ENCODE peak calls at places on chromosomes 7 and 10, in nine cellular contexts. G is A549, B is ovary, I is substantia nigra, F is GM23338, J is caudate nucleus, Y is RWPE1, T is heart left ventricle, K is WERI-Rb-1. D is an unnamed sample.

GRCh38 chr7:45384499-45384898 is 189.7 kb upstream of the ADCY1 start:
- DNase-seq in G (peak; percentile 60), B (no peak), I (no peak), F (no peak), J (no peak), Y (no peak), T (no peak), K (no peak), D (no peak)

GRCh38 chr7:82481499-82482097 is 38.0 kb upstream of the CACNA2D1 start:
- DNase-seq in G (peak; percentile 31), B (no peak), I (no peak), F (peak; percentile 58), J (no peak), Y (peak; percentile 23), T (no peak), K (no peak), D (no peak)

GRCh38 chr10:119595715-119596515 is 849 bp downstream of the TIAL1 start:
- DNase-seq in G (peak; percentile 25), B (peak; percentile 66), I (peak; percentile 39), F (peak; percentile 43), J (peak; percentile 51), Y (peak; percentile 60), T (peak; percentile 75), K (peak; percentile 46), D (no peak)

GRCh38 chr10:30833625-30833970 is 198.1 kb downstream of the ZNF438 start:
- DNase-seq in G (no peak), B (no peak), I (no peak), F (peak; percentile 36), J (no peak), Y (no peak), T (no peak), K (no peak), D (no peak)

GRCh38 chr10:8230887-8231286 is 176.4 kb downstream of the GATA3 start:
- DNase-seq in G (no peak), B (no peak), I (no peak), F (no peak), J (no peak), Y (no peak), T (no peak), K (no peak), D (no peak)

GRCh38 chr7:138980575-138981285 is 459 bp downstream of the KIAA1549 start:
- DNase-seq in G (no peak), B (no peak), I (no peak), F (peak; percentile 66), J (no peak), Y (peak; percentile 6), T (peak; percentile 63), K (peak; percentile 19), D (no peak)

GRCh38 chr7:78379148-78379547 is 580.6 kb downstream of the PHTF2 start:
- DNase-seq in G (no peak), B (no peak), I (no peak), F (no peak), J (no peak), Y (no peak), T (no peak), K (no peak), D (no peak)

GRCh38 chr10:109328001-109328400 is 595.3 kb downstream of the XPNPEP1 start:
- DNase-seq in G (no peak), B (no peak), I (no peak), F (peak; percentile 8), J (no peak), Y (no peak), T (no peak), K (no peak), D (no peak)

GRCh38 chr10:116697816-116698215 is 44.5 kb downstream of the HSPA12A start:
- DNase-seq in G (no peak), B (no peak), I (no peak), F (no peak), J (no peak), Y (no peak), T (no peak), K (no peak), D (no peak)

GRCh38 chr10:127890935-127891334 is 1.8 kb downstream of the CLRN3 start:
- DNase-seq in G (no peak), B (no peak), I (no peak), F (no peak), J (no peak), Y (no peak), T (no peak), K (no peak), D (no peak)

GRCh38 chr10:90787376-90787775 is 70.5 kb downstream of the HTR7 start:
- DNase-seq in G (no peak), B (no peak), I (no peak), F (no peak), J (no peak), Y (no peak), T (no peak), K (no peak), D (no peak)

GRCh38 chr10:132446661-132447445 is 49.9 kb downstream of the PWWP2B start:
- DNase-seq in G (peak; percentile 87), B (peak; percentile 58), I (no peak), F (no peak), J (no peak), Y (peak; percentile 64), T (peak; percentile 75), K (peak; percentile 88), D (no peak)

GRCh38 chr10:86344714-86345161 is 21.9 kb downstream of the GRID1 start:
- DNase-seq in G (no peak), B (no peak), I (no peak), F (no peak), J (no peak), Y (no peak), T (peak; percentile 25), K (no peak), D (no peak)

GRCh38 chr10:91551856-91552255 is 81.0 kb downstream of the PPP1R3C start:
- DNase-seq in G (peak; percentile 76), B (peak; percentile 62), I (peak; percentile 20), F (peak; percentile 92), J (no peak), Y (no peak), T (no peak), K (peak; percentile 66), D (no peak)

GRCh38 chr7:21943436-21943835 is 2.3 kb downstream of the CDCA7L start:
- DNase-seq in G (no peak), B (no peak), I (no peak), F (no peak), J (no peak), Y (no peak), T (no peak), K (no peak), D (no peak)

GRCh38 chr7:42445691-42446090 is 208.7 kb upstream of the GLI3 start:
- DNase-seq in G (no peak), B (no peak), I (no peak), F (no peak), J (no peak), Y (no peak), T (no peak), K (no peak), D (no peak)

GRCh38 chr7:33916357-33917081 is 11.2 kb downstream of the BMPER start:
- DNase-seq in G (no peak), B (no peak), I (no peak), F (no peak), J (no peak), Y (no peak), T (no peak), K (no peak), D (peak; percentile 69)

GRCh38 chr10:93867481-93867880 is 26.3 kb upstream of the SLC35G1 start:
- DNase-seq in G (no peak), B (no peak), I (no peak), F (no peak), J (no peak), Y (no peak), T (no peak), K (no peak), D (no peak)

GRCh38 chr10:18104223-18104872 is 35.9 kb upstream of the CACNB2 start:
- DNase-seq in G (peak; percentile 52), B (peak; percentile 39), I (no peak), F (peak; percentile 69), J (no peak), Y (peak; percentile 19), T (no peak), K (peak; percentile 30), D (no peak)

GRCh38 chr10:24437302-24437701 is 228.4 kb downstream of the KIAA1217 start:
- DNase-seq in G (no peak), B (no peak), I (no peak), F (peak; percentile 26), J (no peak), Y (no peak), T (no peak), K (no peak), D (peak; percentile 64)

GRCh38 chr7:127938588-127938987 is 92.6 kb downstream of the LRRC4 start:
- DNase-seq in G (peak; percentile 14), B (no peak), I (no peak), F (no peak), J (no peak), Y (peak; percentile 60), T (no peak), K (no peak), D (no peak)

GRCh38 chr10:24485299-24485698 is 238.4 kb downstream of the ARHGAP21 start:
- DNase-seq in G (no peak), B (no peak), I (no peak), F (no peak), J (no peak), Y (no peak), T (no peak), K (no peak), D (no peak)

GRCh38 chr7:150388709-150389531 is 9.8 kb downstream of the ZNF775 start:
- DNase-seq in G (no peak), B (peak; percentile 78), I (peak; percentile 82), F (peak; percentile 70), J (peak; percentile 70), Y (no peak), T (peak; percentile 84), K (peak; percentile 95), D (peak; percentile 69)
- H3K27ac ChIP-seq in G (no peak overlapping the region), B (no peak overlapping the region), I (peak overlapping the region; percentile 73), F (peak overlapping the region; percentile 39), J (peak overlapping the region; percentile 86), Y (peak overlapping the region; percentile 2), T (peak overlapping the region; percentile 57), K (peak overlapping the region; percentile 79), D (peak overlapping the region; percentile 55)

GRCh38 chr10:60123668-60124067 is 217.3 kb upstream of the CCDC6 start:
- DNase-seq in G (no peak), B (no peak), I (no peak), F (no peak), J (no peak), Y (no peak), T (no peak), K (no peak), D (no peak)
- H3K27ac ChIP-seq in G (peak overlapping the region; percentile 2), B (no peak overlapping the region), I (no peak overlapping the region), F (no peak overlapping the region), J (peak overlapping the region; percentile 18), Y (peak overlapping the region; percentile 72), T (peak overlapping the region; percentile 46), K (no peak overlapping the region), D (no peak overlapping the region)

GRCh38 chr10:33126118-33126517 is 168.1 kb upstream of the ITGB1 start:
- DNase-seq in G (no peak), B (no peak), I (no peak), F (no peak), J (no peak), Y (peak; percentile 58), T (no peak), K (peak; percentile 9), D (no peak)
- H3K27ac ChIP-seq in G (peak overlapping the region; percentile 95), B (no peak overlapping the region), I (no peak overlapping the region), F (no peak overlapping the region), J (no peak overlapping the region), Y (peak overlapping the region; percentile 99), T (peak overlapping the region; percentile 75), K (no peak overlapping the region), D (peak overlapping the region; percentile 34)

DNA sequence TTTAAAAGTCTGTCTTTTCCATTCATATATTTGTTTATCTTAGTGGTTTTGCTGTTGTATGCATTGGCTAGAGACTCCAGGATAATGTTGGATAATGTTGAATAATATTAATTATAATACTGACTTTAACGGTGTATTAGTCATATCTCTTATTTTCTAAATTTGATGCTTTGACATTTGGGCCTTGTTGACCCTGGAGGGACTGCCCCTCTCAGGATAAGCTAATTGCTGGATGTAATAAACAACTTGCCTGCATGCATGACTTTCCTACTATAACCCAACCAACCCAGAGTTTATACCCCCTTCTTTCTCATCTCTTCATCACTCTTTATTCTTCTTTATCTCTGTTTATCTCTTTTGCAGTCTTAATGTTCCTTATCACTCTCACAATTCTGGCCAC is 90.9 kb upstream of the ABI1 start:
- DNase-seq in G (no peak), B (no peak), I (no peak), F (no peak), J (no peak), Y (no peak), T (no peak), K (no peak), D (no peak)
- H3K27ac ChIP-seq in G (no peak overlapping the region), B (no peak overlapping the region), I (no peak overlapping the region), F (no peak overlapping the region), J (no peak overlapping the region), Y (no peak overlapping the region), T (no peak overlapping the region), K (no peak overlapping the region), D (no peak overlapping the region)